ENCODE peak calls at places on chromosomes 1 and 21, in seven cellular contexts. D, M, Q, S, H, A and T are unnamed samples.

GRCh38 chr1:75203415-75204277 is 69.5 kb downstream of the LHX8 start:
- DNase-seq in D (peak), S (peak), Q (no peak), M (peak), A (peak), H (peak), T (no peak)

GRCh38 chr1:154999651-155000474 is 2.7 kb upstream of the ZBTB7B start:
- DNase-seq in A (no peak), D (peak), S (no peak), M (no peak), H (no peak), Q (peak), T (peak)

GRCh38 chr1:155093938-155094621 is 15.4 kb downstream of the EFNA3 start:
- DNase-seq in Q (no peak), H (peak), M (peak), A (peak), S (peak), D (no peak), T (no peak)

GRCh38 chr1:92444351-92444750 is 42.4 kb downstream of the GFI1 start:
- DNase-seq in S (no peak), A (peak), Q (no peak), H (no peak), D (no peak), M (peak), T (no peak)

GRCh38 chr1:226132731-226133503 is 53.6 kb downstream of the ACBD3 start:
- DNase-seq in A (no peak), D (no peak), H (no peak), Q (peak), M (no peak), S (no peak), T (no peak)

GRCh38 chr1:244099258-244099930 is 48.3 kb downstream of the ZBTB18 start:
- DNase-seq in A (no peak), M (no peak), S (no peak), Q (no peak), D (no peak), H (no peak), T (no peak)

GRCh38 chr1:156602557-156602993 is 1.3 kb upstream of the GPATCH4 start:
- DNase-seq in M (no peak), A (no peak), D (no peak), S (peak), Q (no peak), H (no peak), T (no peak)

GRCh38 chr1:10979483-10979920 is 33.0 kb upstream of the TARDBP start:
- DNase-seq in M (no peak), S (peak), Q (no peak), H (peak), A (peak), D (no peak), T (no peak)

GRCh38 chr1:207502726-207503125 is 6.8 kb downstream of the CR1 start:
- DNase-seq in D (no peak), H (no peak), S (no peak), A (no peak), Q (no peak), M (no peak), T (no peak)

GRCh38 chr1:196933531-196934189 is 9.9 kb upstream of the CFHR2 start:
- DNase-seq in S (peak), Q (no peak), A (no peak), H (no peak), D (no peak), M (no peak), T (no peak)

GRCh38 chr1:98051065-98051675 is 130.3 kb upstream of the DPYD start:
- DNase-seq in Q (peak), D (peak), A (peak), H (peak), S (peak), M (peak), T (peak)

GRCh38 chr1:151373196-151373595 is 691 bp upstream of the SELENBP1 start:
- DNase-seq in S (no peak), A (no peak), M (no peak), H (no peak), D (no peak), Q (no peak), T (no peak)

GRCh38 chr1:209662879-209663327 is 10.7 kb upstream of the LAMB3 start:
- DNase-seq in M (no peak), Q (no peak), D (no peak), A (no peak), H (no peak), S (peak), T (no peak)

GRCh38 chr21:14585122-14585521 is 39.0 kb upstream of the SAMSN1 start:
- DNase-seq in M (no peak), S (no peak), H (no peak), Q (no peak), D (no peak), A (no peak), T (no peak)

GRCh38 chr1:20616468-20617156 is 16.6 kb upstream of the PINK1 start:
- DNase-seq in D (no peak), M (no peak), H (no peak), A (no peak), Q (no peak), S (peak), T (no peak)

GRCh38 chr1:15332952-15333715 is 76.6 kb upstream of the EFHD2 start:
- DNase-seq in S (no peak), A (no peak), H (no peak), D (no peak), Q (no peak), M (no peak), T (no peak)

GRCh38 chr1:192810253-192810880 is 1.5 kb downstream of the RGS2 start:
- DNase-seq in S (peak), Q (no peak), M (peak), A (no peak), H (peak), D (peak), T (no peak)

GRCh38 chr1:161973924-161974845 is 49.5 kb downstream of the OLFML2B start:
- DNase-seq in A (peak), D (no peak), Q (no peak), H (peak), S (no peak), M (no peak), T (no peak)

GRCh38 chr1:12454406-12455391 is 163.3 kb downstream of the DHRS3 start:
- DNase-seq in S (peak), D (no peak), H (no peak), A (peak), M (peak), Q (no peak), T (no peak)

GRCh38 chr1:40303790-40304189 is 13.3 kb downstream of the COL9A2 start:
- DNase-seq in A (no peak), S (no peak), D (no peak), M (no peak), Q (no peak), H (no peak), T (no peak)

GRCh38 chr1:152244576-152244975 is 20.6 kb upstream of the HRNR start:
- DNase-seq in Q (no peak), S (peak), H (no peak), M (no peak), A (peak), D (no peak), T (no peak)

GRCh38 chr1:3011127-3011526 is 10.1 kb upstream of the ACTRT2 start:
- DNase-seq in S (no peak), A (no peak), M (no peak), H (no peak), D (no peak), Q (no peak), T (no peak)

GRCh38 chr1:32964461-32965250 is at the start of gene RNF19B:
- DNase-seq in Q (peak), A (peak), H (peak), D (peak), M (peak), S (peak), T (peak)

GRCh38 chr1:21814241-21814918 is 2.3 kb downstream of the LDLRAD2 start:
- DNase-seq in D (peak), A (no peak), Q (no peak), S (no peak), H (no peak), M (no peak), T (no peak)

GRCh38 chr1:184813528-184814089 is 59.0 kb upstream of the EDEM3 start:
- DNase-seq in Q (no peak), M (no peak), H (no peak), S (no peak), D (no peak), A (no peak), T (no peak)

GRCh38 chr1:66493731-66494130 is 40.2 kb upstream of the SGIP1 start:
- DNase-seq in H (no peak), M (peak), Q (no peak), S (no peak), A (no peak), D (no peak), T (no peak)

GRCh38 chr1:14790967-14791366 is 192.5 kb downstream of the KAZN start:
- DNase-seq in Q (no peak), S (no peak), H (no peak), M (no peak), A (no peak), D (no peak), T (no peak)

GRCh38 chr1:7953850-7954609 is 7.5 kb upstream of the PARK7 start:
- DNase-seq in M (peak), H (peak), S (peak), Q (peak), D (no peak), A (peak), T (peak)